ENCODE peak calls at places on chromosome 5, in four cellular contexts. G is HCT116, L is GM12878, P is H1. X is an unnamed sample.

GRCh38 chr5:178386532-178386931 is 153.9 kb upstream of the PHYKPL start:
- DNase-seq in G (no peak), L (no peak), P (no peak), X (no peak)

GRCh38 chr5:172840778-172841154 is 6.7 kb downstream of the ERGIC1 start:
- DNase-seq in G (no peak), L (no peak), P (no peak), X (no peak)

GRCh38 chr5:90096415-90097081 is 313.0 kb downstream of the CETN3 start:
- DNase-seq in G (peak; percentile 91), L (no peak), P (no peak), X (no peak)

GRCh38 chr5:143065185-143065584 is 295.0 kb downstream of the ARHGAP26 start:
- DNase-seq in G (no peak), L (no peak), P (no peak), X (no peak)

GRCh38 chr5:102749416-102750021 is 5.6 kb upstream of the PAM start:
- DNase-seq in G (peak; percentile 56), L (no peak), P (no peak), X (no peak)

GRCh38 chr5:116614603-116614920 is 39.9 kb upstream of the SEMA6A start:
- DNase-seq in G (no peak), L (no peak), P (no peak), X (no peak)

GRCh38 chr5:44536650-44537260 is 147.5 kb upstream of the FGF10 start:
- DNase-seq in G (peak; percentile 53), L (no peak), P (peak; percentile 65), X (peak; percentile 76)

GRCh38 chr5:143124593-143124992 is 278.9 kb downstream of the NR3C1 start:
- DNase-seq in G (no peak), L (peak; percentile 77), P (no peak), X (peak; percentile 19)

GRCh38 chr5:157820593-157821252 is 38.2 kb downstream of the CLINT1 start:
- DNase-seq in G (peak; percentile 26), L (no peak), P (no peak), X (no peak)

GRCh38 chr5:147101654-147102053 is 133.2 kb upstream of the STK32A start:
- DNase-seq in G (no peak), L (no peak), P (no peak), X (no peak)

GRCh38 chr5:150131978-150132694 is 23.5 kb downstream of the PDGFRB start:
- DNase-seq in G (no peak), L (no peak), P (no peak), X (no peak)

DNA sequence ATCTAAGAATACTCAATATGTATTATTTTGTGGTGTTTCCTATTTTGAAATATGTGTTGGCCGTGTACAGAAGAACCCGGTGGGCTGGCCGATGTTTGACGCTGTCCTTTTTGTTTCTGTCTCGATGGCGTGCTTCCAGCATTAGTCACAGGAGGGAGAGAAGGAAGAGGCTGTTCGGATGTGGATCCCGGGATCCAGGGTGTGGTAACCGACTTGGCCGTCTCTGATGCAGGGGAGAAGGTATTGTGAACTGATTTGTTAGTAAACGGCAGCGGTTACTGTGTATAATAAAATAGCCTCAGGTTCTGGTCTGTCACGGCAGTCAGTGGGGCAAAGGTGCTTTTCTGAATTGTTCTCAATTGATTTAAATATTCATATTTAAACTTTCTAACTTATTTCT is 275.0 kb downstream of the ARHGEF28 start:
- DNase-seq in G (peak; percentile 44), L (no peak), P (no peak), X (no peak)
- TF ChIP-seq JUND in G (no peak), L (no peak), P (no peak), X (no peak)

DNA sequence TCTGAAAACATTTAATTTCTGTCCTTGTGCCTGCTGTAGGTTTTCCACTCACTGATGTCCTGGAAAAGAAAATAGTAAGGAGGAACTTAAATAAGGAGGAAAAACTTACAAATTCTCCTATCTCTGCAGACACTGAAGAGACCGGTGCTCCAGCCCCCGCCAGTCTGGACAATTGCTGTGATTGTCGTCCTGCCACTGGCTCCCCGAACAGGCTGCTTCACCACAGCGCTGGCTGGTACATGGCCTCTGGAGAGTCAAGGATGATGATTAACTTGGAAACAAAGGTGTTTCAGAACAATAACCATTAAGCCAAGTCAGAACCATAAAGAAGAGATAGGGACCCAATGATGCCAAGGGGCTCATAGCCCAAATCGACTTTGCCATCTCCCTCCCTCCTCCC is 7.3 kb downstream of the PLAC8L1 start:
- DNase-seq in G (no peak), L (no peak), P (no peak), X (no peak)
- TF ChIP-seq JUND in G (no peak), L (no peak), P (no peak), X (no peak)

DNA sequence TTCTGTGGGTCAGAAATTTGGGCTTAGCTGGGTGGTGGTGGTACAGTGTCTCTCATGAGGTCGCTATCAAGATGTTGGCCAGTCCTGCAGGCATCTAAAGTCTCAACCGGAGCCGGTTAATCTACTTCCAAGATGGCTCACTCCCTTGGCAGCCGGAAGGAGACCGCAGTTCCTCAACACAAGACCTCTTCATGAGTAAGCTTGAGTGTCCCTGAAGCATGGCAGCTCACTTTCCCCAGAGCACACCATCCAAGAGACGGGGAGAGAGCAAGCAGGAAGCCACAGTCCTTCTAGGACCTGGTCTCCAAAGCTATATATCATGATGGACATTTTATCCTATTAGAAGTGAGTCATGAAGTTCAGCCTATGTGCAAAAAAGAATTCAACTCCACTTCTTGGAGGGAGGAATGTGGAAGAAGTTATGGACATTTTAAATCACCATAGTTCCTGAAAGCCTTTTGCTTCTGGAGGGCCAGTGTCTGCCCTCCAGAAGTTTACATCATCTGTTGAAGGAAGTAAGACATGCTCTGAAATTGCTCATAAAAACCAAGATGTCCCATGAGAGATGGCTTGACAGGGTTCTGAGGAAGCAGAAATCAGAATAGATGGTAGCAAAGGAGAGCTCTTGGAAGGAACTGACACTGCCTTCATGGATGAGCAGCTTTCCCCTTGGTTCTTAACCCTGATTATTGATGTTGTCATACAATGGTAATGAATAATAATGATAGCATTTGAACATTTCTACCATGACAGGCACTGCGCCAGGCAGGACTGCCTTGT is 21.3 kb downstream of the GALNT10 start:
- DNase-seq in G (no peak), L (no peak), P (no peak), X (no peak)
- TF ChIP-seq JUND in G (no peak), L (no peak), P (no peak), X (no peak)

GRCh38 chr5:110663525-110663924 is 62.9 kb downstream of the TMEM232 start:
- DNase-seq in G (no peak), L (no peak), P (no peak), X (no peak)
- TF ChIP-seq JUND in G (no peak), L (no peak), P (no peak), X (no peak)

DNA sequence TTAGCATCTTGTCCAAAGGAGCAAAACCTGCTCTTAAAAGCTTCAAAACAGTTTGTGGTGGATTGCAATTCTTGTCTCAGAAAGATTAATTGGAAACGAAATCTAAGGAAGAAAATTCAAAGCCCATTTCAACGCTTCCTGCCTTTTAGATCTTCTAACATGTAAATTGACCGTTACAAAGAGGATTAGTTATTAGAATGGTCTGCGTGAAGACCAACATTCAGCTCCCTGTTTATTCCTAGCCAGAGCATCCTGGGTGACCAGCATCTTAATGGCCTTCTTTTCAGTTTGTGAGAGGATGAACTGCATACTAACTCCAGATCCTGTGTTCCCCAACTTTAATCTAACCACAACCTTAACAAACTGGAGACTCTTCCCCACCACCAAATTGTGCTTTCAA is 109.9 kb upstream of the SLC1A3 start:
- DNase-seq in G (no peak), L (no peak), P (no peak), X (no peak)
- TF ChIP-seq JUND in G (no peak), L (no peak), P (no peak), X (no peak)